ENCODE peak calls at places on chromosomes 7 and 10, in six cellular contexts. One of them, this sample, is unnamed.

GRCh38 chr7:127477285-127478039 is 85.0 kb upstream of the ZNF800 start:
- DNase-seq in cardiac muscle cell: no peak
- DNase-seq in HFFc6: no peak
- DNase-seq in body of pancreas: no peak
- DNase-seq in AG04450: no peak
- DNase-seq in bronchial epithelial cell: no peak
- DNase-seq in this sample: no peak

GRCh38 chr7:103857435-103857834 is 132.0 kb downstream of the RELN start:
- DNase-seq in cardiac muscle cell: no peak
- DNase-seq in HFFc6: no peak
- DNase-seq in body of pancreas: no peak
- DNase-seq in AG04450: no peak
- DNase-seq in bronchial epithelial cell: no peak
- DNase-seq in this sample: no peak

GRCh38 chr7:68663392-68663791 is 934.9 kb upstream of the AUTS2 start:
- DNase-seq in cardiac muscle cell: no peak
- DNase-seq in HFFc6: no peak
- DNase-seq in body of pancreas: no peak
- DNase-seq in AG04450: no peak
- DNase-seq in bronchial epithelial cell: no peak
- DNase-seq in this sample: no peak

GRCh38 chr10:25059990-25060389 is 43.6 kb downstream of the THNSL1 start:
- DNase-seq in cardiac muscle cell: no peak
- DNase-seq in HFFc6: peak
- DNase-seq in body of pancreas: peak
- DNase-seq in AG04450: peak
- DNase-seq in bronchial epithelial cell: peak
- DNase-seq in this sample: peak

GRCh38 chr7:75879771-75880184 is 944 bp downstream of the RHBDD2 start:
- DNase-seq in cardiac muscle cell: no peak
- DNase-seq in HFFc6: peak
- DNase-seq in body of pancreas: no peak
- DNase-seq in AG04450: no peak
- DNase-seq in bronchial epithelial cell: peak
- DNase-seq in this sample: peak

GRCh38 chr10:45001382-45002148 is 842 bp downstream of the ZNF22 start:
- DNase-seq in cardiac muscle cell: peak
- DNase-seq in HFFc6: peak
- DNase-seq in body of pancreas: peak
- DNase-seq in AG04450: no peak
- DNase-seq in bronchial epithelial cell: peak
- DNase-seq in this sample: no peak

GRCh38 chr7:27302590-27302989 is 60.0 kb downstream of the EVX1 start:
- DNase-seq in cardiac muscle cell: no peak
- DNase-seq in HFFc6: no peak
- DNase-seq in body of pancreas: no peak
- DNase-seq in AG04450: no peak
- DNase-seq in bronchial epithelial cell: no peak
- DNase-seq in this sample: no peak

GRCh38 chr7:122736183-122736582 is 33.5 kb upstream of the RNF148 start:
- DNase-seq in cardiac muscle cell: no peak
- DNase-seq in HFFc6: no peak
- DNase-seq in body of pancreas: no peak
- DNase-seq in AG04450: no peak
- DNase-seq in bronchial epithelial cell: peak
- DNase-seq in this sample: no peak

GRCh38 chr7:127582361-127582760 is 3.0 kb downstream of the GCC1 start:
- DNase-seq in cardiac muscle cell: no peak
- DNase-seq in HFFc6: no peak
- DNase-seq in body of pancreas: peak
- DNase-seq in AG04450: no peak
- DNase-seq in bronchial epithelial cell: no peak
- DNase-seq in this sample: peak

GRCh38 chr7:28267012-28267411 is 86.4 kb upstream of the JAZF1 start:
- DNase-seq in cardiac muscle cell: no peak
- DNase-seq in HFFc6: no peak
- DNase-seq in body of pancreas: no peak
- DNase-seq in AG04450: no peak
- DNase-seq in bronchial epithelial cell: no peak
- DNase-seq in this sample: no peak

GRCh38 chr10:60388709-60389241 is 900 bp downstream of the ANK3 start:
- DNase-seq in cardiac muscle cell: peak
- DNase-seq in HFFc6: no peak
- DNase-seq in body of pancreas: no peak
- DNase-seq in AG04450: no peak
- DNase-seq in bronchial epithelial cell: no peak
- DNase-seq in this sample: no peak

GRCh38 chr7:143104759-143105158 is 27.1 kb upstream of the PIP start:
- DNase-seq in cardiac muscle cell: no peak
- DNase-seq in HFFc6: no peak
- DNase-seq in body of pancreas: no peak
- DNase-seq in AG04450: no peak
- DNase-seq in bronchial epithelial cell: no peak
- DNase-seq in this sample: no peak

GRCh38 chr10:101238732-101239105 is 9.5 kb upstream of the LBX1 start:
- DNase-seq in cardiac muscle cell: peak
- DNase-seq in HFFc6: no peak
- DNase-seq in body of pancreas: no peak
- DNase-seq in AG04450: no peak
- DNase-seq in bronchial epithelial cell: no peak
- DNase-seq in this sample: no peak

GRCh38 chr7:151688236-151688780 is 168.6 kb upstream of the RHEB start:
- DNase-seq in cardiac muscle cell: no peak
- DNase-seq in HFFc6: no peak
- DNase-seq in body of pancreas: no peak
- DNase-seq in AG04450: no peak
- DNase-seq in bronchial epithelial cell: no peak
- DNase-seq in this sample: no peak

GRCh38 chr10:126156012-126156411 is 232.3 kb downstream of the ADAM12 start:
- DNase-seq in cardiac muscle cell: no peak
- DNase-seq in HFFc6: no peak
- DNase-seq in body of pancreas: no peak
- DNase-seq in AG04450: no peak
- DNase-seq in bronchial epithelial cell: peak
- DNase-seq in this sample: no peak

GRCh38 chr7:84092207-84092606 is 102.4 kb downstream of the SEMA3A start:
- DNase-seq in cardiac muscle cell: no peak
- DNase-seq in HFFc6: no peak
- DNase-seq in body of pancreas: no peak
- DNase-seq in AG04450: no peak
- DNase-seq in bronchial epithelial cell: peak
- DNase-seq in this sample: no peak

GRCh38 chr10:3729397-3729796 is 55.6 kb downstream of the KLF6 start:
- DNase-seq in cardiac muscle cell: no peak
- DNase-seq in HFFc6: peak
- DNase-seq in body of pancreas: no peak
- DNase-seq in AG04450: no peak
- DNase-seq in bronchial epithelial cell: peak
- DNase-seq in this sample: peak

GRCh38 chr7:28330384-28331070 is 81.8 kb upstream of the CREB5 start:
- DNase-seq in cardiac muscle cell: no peak
- DNase-seq in HFFc6: no peak
- DNase-seq in body of pancreas: no peak
- DNase-seq in AG04450: no peak
- DNase-seq in bronchial epithelial cell: peak
- DNase-seq in this sample: no peak

GRCh38 chr7:107580716-107581383 is 804 bp downstream of the BCAP29 start:
- DNase-seq in cardiac muscle cell: no peak
- DNase-seq in HFFc6: no peak
- DNase-seq in body of pancreas: no peak
- DNase-seq in AG04450: no peak
- DNase-seq in bronchial epithelial cell: no peak
- DNase-seq in this sample: no peak

GRCh38 chr7:107581387-107582013 is 1.5 kb downstream of the BCAP29 start:
- DNase-seq in cardiac muscle cell: no peak
- DNase-seq in HFFc6: no peak
- DNase-seq in body of pancreas: no peak
- DNase-seq in AG04450: no peak
- DNase-seq in bronchial epithelial cell: peak
- DNase-seq in this sample: no peak

GRCh38 chr7:107579546-107579880 is 533 bp upstream of the BCAP29 start:
- DNase-seq in cardiac muscle cell: no peak
- DNase-seq in HFFc6: no peak
- DNase-seq in body of pancreas: no peak
- DNase-seq in AG04450: no peak
- DNase-seq in bronchial epithelial cell: peak
- DNase-seq in this sample: no peak

GRCh38 chr7:107582906-107583305 is 2.9 kb downstream of the BCAP29 start:
- DNase-seq in cardiac muscle cell: no peak
- DNase-seq in HFFc6: no peak
- DNase-seq in body of pancreas: no peak
- DNase-seq in AG04450: no peak
- DNase-seq in bronchial epithelial cell: no peak
- DNase-seq in this sample: no peak

GRCh38 chr7:107579881-107580715 is at the start of gene BCAP29:
- DNase-seq in cardiac muscle cell: peak
- DNase-seq in HFFc6: peak
- DNase-seq in body of pancreas: peak
- DNase-seq in AG04450: no peak
- DNase-seq in bronchial epithelial cell: peak
- DNase-seq in this sample: no peak
- TF ChIP-seq CTCF in cardiac muscle cell: peak
- TF ChIP-seq CTCF in HFFc6: peak
- TF ChIP-seq CTCF in body of pancreas: peak
- TF ChIP-seq CTCF in AG04450: no peak
- TF ChIP-seq CTCF in bronchial epithelial cell: peak
- TF ChIP-seq CTCF in this sample: no peak

DNA sequence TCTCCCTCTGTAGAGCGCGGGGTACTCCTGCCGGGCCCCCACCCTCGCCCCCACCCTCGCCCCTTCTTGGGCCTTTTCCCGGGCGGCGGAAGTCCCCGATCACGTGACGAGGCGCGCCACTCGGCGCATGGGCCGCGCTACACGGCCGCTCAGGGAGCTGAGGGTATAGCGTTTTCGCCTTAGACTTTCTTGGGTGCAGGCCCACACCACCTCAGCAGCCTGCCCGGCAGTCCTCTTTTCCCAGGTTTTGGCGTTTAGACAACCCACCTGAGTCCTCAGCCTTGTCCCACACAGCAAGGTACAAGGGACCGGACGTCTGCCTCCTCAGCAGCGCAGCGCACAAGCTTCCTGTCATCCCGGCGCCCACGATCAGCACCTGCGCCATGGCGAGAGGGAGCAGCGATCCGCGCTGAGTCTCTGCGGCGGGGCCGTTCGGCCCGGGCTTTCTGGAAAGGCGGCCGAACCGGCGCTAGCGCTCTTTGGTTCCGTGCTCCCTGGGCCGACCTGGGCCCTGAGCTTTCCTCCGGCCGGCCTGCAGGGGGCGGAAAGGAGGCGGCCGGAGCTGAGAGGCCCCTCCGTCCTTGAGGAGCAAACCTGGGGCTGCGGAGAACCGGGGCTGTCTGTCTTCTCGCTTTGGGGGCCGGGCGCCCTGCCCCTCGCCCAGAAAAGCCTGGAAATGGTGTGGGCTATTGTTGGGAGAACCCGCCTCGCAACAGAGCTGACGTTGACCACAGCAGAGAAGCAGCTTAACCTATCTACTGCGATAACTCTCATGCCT is at the start of gene RNLS:
- DNase-seq in cardiac muscle cell: peak
- DNase-seq in HFFc6: no peak
- DNase-seq in body of pancreas: peak
- DNase-seq in AG04450: no peak
- DNase-seq in bronchial epithelial cell: peak
- DNase-seq in this sample: peak
- TF ChIP-seq CTCF in cardiac muscle cell: peak
- TF ChIP-seq CTCF in HFFc6: peak
- TF ChIP-seq CTCF in body of pancreas: peak
- TF ChIP-seq CTCF in AG04450: peak
- TF ChIP-seq CTCF in bronchial epithelial cell: peak
- TF ChIP-seq CTCF in this sample: peak

GRCh38 chr7:99876933-99877332 is at the start of gene OR2AE1:
- DNase-seq in cardiac muscle cell: no peak
- DNase-seq in HFFc6: no peak
- DNase-seq in body of pancreas: no peak
- DNase-seq in AG04450: no peak
- DNase-seq in bronchial epithelial cell: no peak
- DNase-seq in this sample: no peak

GRCh38 chr7:99881370-99881769 is 4.5 kb upstream of the OR2AE1 start:
- DNase-seq in cardiac muscle cell: no peak
- DNase-seq in HFFc6: no peak
- DNase-seq in body of pancreas: no peak
- DNase-seq in AG04450: no peak
- DNase-seq in bronchial epithelial cell: no peak
- DNase-seq in this sample: no peak

GRCh38 chr7:99876491-99876890 is 342 bp downstream of the OR2AE1 start:
- DNase-seq in cardiac muscle cell: no peak
- DNase-seq in HFFc6: no peak
- DNase-seq in body of pancreas: no peak
- DNase-seq in AG04450: no peak
- DNase-seq in bronchial epithelial cell: no peak
- DNase-seq in this sample: no peak
- TF ChIP-seq CTCF in cardiac muscle cell: no peak
- TF ChIP-seq CTCF in HFFc6: no peak
- TF ChIP-seq CTCF in body of pancreas: no peak
- TF ChIP-seq CTCF in AG04450: no peak
- TF ChIP-seq CTCF in bronchial epithelial cell: no peak
- TF ChIP-seq CTCF in this sample: no peak

GRCh38 chr10:134743-135600 is at the start of gene ZMYND11:
- DNase-seq in cardiac muscle cell: peak
- DNase-seq in HFFc6: peak
- DNase-seq in body of pancreas: peak
- DNase-seq in AG04450: no peak
- DNase-seq in bronchial epithelial cell: peak
- DNase-seq in this sample: no peak
- TF ChIP-seq CTCF in cardiac muscle cell: no peak
- TF ChIP-seq CTCF in HFFc6: no peak
- TF ChIP-seq CTCF in body of pancreas: no peak
- TF ChIP-seq CTCF in AG04450: no peak
- TF ChIP-seq CTCF in bronchial epithelial cell: no peak
- TF ChIP-seq CTCF in this sample: no peak

DNA sequence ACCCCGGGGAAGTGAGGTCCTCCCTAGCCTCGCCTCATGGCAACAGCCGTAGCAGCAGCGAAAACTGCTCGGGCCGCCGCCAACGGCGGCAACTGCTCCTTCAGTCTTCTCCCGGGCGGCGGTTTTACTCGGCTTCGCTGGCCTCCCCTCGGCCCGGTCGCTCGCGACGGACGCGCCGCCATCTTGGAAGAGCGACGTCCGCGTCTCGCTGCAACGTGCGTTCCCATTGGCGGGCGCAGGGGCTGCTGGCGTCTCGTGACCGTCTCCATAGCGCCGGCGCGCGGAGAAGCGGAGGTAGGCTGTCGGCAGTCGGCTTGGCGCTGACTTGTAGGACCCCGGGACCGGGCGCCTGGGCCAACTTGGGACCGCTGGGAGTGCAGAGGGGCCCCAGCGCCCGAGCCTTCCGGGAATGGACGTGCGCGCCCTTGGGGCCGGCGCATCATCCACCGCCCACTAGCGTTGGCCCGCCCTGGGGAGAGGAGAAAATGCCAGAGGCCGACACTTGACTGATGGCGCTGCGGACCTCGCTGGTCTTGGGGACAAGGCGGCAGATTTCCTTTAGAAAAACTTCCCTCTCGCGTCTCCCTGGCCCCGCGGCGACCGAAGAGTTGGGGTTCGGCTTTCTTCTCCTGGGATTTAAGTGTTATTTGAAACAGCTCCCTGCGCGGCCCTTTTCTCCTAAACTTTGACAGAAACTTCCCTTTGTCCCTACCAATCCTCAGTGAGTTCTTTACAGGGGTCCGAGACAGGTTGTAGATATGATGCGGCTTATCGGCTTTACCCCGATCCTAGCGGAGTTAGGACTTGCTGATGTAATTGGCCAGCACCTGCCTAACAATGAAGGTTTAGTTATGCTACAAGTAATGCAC is at the start of gene SNX13:
- DNase-seq in cardiac muscle cell: peak
- DNase-seq in HFFc6: peak
- DNase-seq in body of pancreas: peak
- DNase-seq in AG04450: peak
- DNase-seq in bronchial epithelial cell: peak
- DNase-seq in this sample: peak
- TF ChIP-seq CTCF in cardiac muscle cell: peak
- TF ChIP-seq CTCF in HFFc6: peak
- TF ChIP-seq CTCF in body of pancreas: peak
- TF ChIP-seq CTCF in AG04450: peak
- TF ChIP-seq CTCF in bronchial epithelial cell: peak
- TF ChIP-seq CTCF in this sample: peak